ENCODE peak calls at places on chromosomes 3 and 15, in four cellular contexts. One of them, this sample, is unnamed.
A peak's percentile ranks its signal among the peaks of the same experiment; 100 is the strongest.

GRCh38 chr3:5441401-5441800 is 253.9 kb downstream of the EDEM1 start:
- DNase-seq in heart right ventricle: no peak
- DNase-seq in right cardiac atrium: no peak
- DNase-seq in AG04450: no peak
- DNase-seq in this sample: no peak

GRCh38 chr3:192514754-192515660 is 212.3 kb downstream of the FGF12 start:
- DNase-seq in AG04450: no peak
- DNase-seq in heart right ventricle: peak; percentile 14
- DNase-seq in right cardiac atrium: peak; percentile 52
- DNase-seq in this sample: no peak

GRCh38 chr3:116446037-116446436 is 750 bp upstream of the LSAMP start:
- DNase-seq in right cardiac atrium: no peak
- DNase-seq in AG04450: no peak
- DNase-seq in heart right ventricle: no peak
- DNase-seq in this sample: no peak

GRCh38 chr15:59699810-59700431 is 10.8 kb upstream of the BNIP2 start:
- DNase-seq in heart right ventricle: no peak
- DNase-seq in AG04450: no peak
- DNase-seq in right cardiac atrium: no peak
- DNase-seq in this sample: no peak

GRCh38 chr3:157438371-157438735 is 1.7 kb downstream of the PTX3 start:
- DNase-seq in heart right ventricle: no peak
- DNase-seq in AG04450: no peak
- DNase-seq in right cardiac atrium: no peak
- DNase-seq in this sample: no peak

GRCh38 chr3:21484323-21485154 is 266.5 kb downstream of the ZNF385D start:
- DNase-seq in right cardiac atrium: peak; percentile 45
- DNase-seq in AG04450: peak; percentile 34
- DNase-seq in heart right ventricle: peak; percentile 64
- DNase-seq in this sample: no peak

GRCh38 chr3:153245661-153246060 is 83.6 kb downstream of the RAP2B start:
- DNase-seq in heart right ventricle: no peak
- DNase-seq in AG04450: no peak
- DNase-seq in right cardiac atrium: no peak
- DNase-seq in this sample: no peak

GRCh38 chr3:170414202-170414663 is 4.4 kb upstream of the CLDN11 start:
- DNase-seq in heart right ventricle: peak; percentile 25
- DNase-seq in right cardiac atrium: no peak
- DNase-seq in AG04450: peak; percentile 82
- DNase-seq in this sample: no peak

GRCh38 chr3:128447561-128448013 is 19.1 kb downstream of the DNAJB8 start:
- DNase-seq in heart right ventricle: no peak
- DNase-seq in right cardiac atrium: no peak
- DNase-seq in AG04450: no peak
- DNase-seq in this sample: no peak

GRCh38 chr3:58063424-58063823 is 55.2 kb downstream of the FLNB start:
- DNase-seq in heart right ventricle: no peak
- DNase-seq in right cardiac atrium: peak; percentile 58
- DNase-seq in AG04450: no peak
- DNase-seq in this sample: no peak

GRCh38 chr15:70156781-70157261 is 59.1 kb upstream of the TLE3 start:
- DNase-seq in right cardiac atrium: peak; percentile 87
- DNase-seq in heart right ventricle: peak; percentile 43
- DNase-seq in AG04450: no peak
- DNase-seq in this sample: no peak

GRCh38 chr15:25385986-25386385 is 52.8 kb downstream of the UBE3A start:
- DNase-seq in heart right ventricle: no peak
- DNase-seq in AG04450: no peak
- DNase-seq in right cardiac atrium: no peak
- DNase-seq in this sample: no peak

GRCh38 chr3:43286886-43287301 is 554 bp downstream of the SNRK start:
- DNase-seq in right cardiac atrium: no peak
- DNase-seq in heart right ventricle: no peak
- DNase-seq in AG04450: no peak
- DNase-seq in this sample: peak; percentile 38

GRCh38 chr3:64216706-64217105 is 8.6 kb downstream of the PRICKLE2 start:
- DNase-seq in right cardiac atrium: peak; percentile 49
- DNase-seq in AG04450: no peak
- DNase-seq in heart right ventricle: no peak
- DNase-seq in this sample: no peak

GRCh38 chr15:100842756-100843730 is 36.6 kb upstream of the ALDH1A3 start:
- DNase-seq in right cardiac atrium: no peak
- DNase-seq in AG04450: peak; percentile 80
- DNase-seq in heart right ventricle: no peak
- DNase-seq in this sample: no peak

GRCh38 chr15:85104584-85104983 is 122.9 kb downstream of the PDE8A start:
- DNase-seq in AG04450: no peak
- DNase-seq in right cardiac atrium: no peak
- DNase-seq in heart right ventricle: no peak
- DNase-seq in this sample: no peak

GRCh38 chr15:39056357-39056756 is 491.7 kb upstream of the RASGRP1 start:
- DNase-seq in heart right ventricle: no peak
- DNase-seq in right cardiac atrium: no peak
- DNase-seq in AG04450: no peak
- DNase-seq in this sample: no peak

GRCh38 chr15:70741107-70741511 is 22.2 kb downstream of the UACA start:
- DNase-seq in AG04450: peak; percentile 58
- DNase-seq in right cardiac atrium: peak; percentile 79
- DNase-seq in heart right ventricle: peak; percentile 71
- DNase-seq in this sample: no peak

GRCh38 chr3:147941984-147942383 is 532.8 kb downstream of the ZIC1 start:
- DNase-seq in heart right ventricle: no peak
- DNase-seq in right cardiac atrium: no peak
- DNase-seq in AG04450: no peak
- DNase-seq in this sample: no peak

DNA sequence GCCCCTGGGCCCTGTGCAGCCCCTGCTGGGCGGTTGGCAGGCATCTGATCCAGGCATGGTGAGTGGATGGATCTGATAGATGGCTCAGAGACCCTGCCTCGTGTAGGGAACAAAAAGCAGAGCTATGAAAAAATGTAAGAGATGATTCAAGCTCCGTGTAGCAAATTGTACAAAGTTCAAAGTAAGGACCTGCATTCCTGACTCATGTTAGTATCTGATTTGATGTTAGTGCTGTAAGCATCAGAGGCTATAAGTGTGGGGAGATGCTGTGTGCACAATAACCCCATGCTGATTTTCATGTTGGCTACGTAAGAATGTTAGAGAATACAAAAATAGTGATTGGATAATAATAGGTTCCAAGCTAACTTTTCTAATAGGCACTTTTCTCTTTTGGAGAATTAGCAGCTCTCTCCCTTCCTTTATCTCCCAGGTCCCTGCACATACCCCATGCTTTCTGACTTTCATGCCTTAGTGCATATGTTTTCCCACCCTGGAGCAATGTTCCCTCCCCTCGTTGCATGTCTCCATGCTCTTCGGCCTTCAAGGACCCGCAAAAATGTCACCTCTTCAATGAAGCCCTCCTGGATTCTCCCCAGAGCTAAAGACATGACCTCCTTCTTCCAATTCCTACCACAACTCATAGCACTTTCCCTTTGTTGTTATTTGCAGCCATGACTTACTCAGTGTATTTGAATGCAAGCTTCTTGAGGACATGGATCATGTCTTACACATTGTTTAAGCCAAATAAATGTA is 1.6 kb downstream of the CCR9 start:
- DNase-seq in right cardiac atrium: no peak
- DNase-seq in AG04450: no peak
- DNase-seq in heart right ventricle: no peak
- DNase-seq in this sample: no peak
- H3K9me3 ChIP-seq in right cardiac atrium: no peaks in the 10 kb centered on the region
- H3K9me3 ChIP-seq in AG04450: no peaks in the 10 kb centered on the region
- H3K9me3 ChIP-seq in heart right ventricle: no peaks in the 10 kb centered on the region
- H3K9me3 ChIP-seq in this sample: no peaks in the 10 kb centered on the region

GRCh38 chr15:45027220-45027619 is 4.2 kb downstream of the SORD start:
- DNase-seq in heart right ventricle: no peak
- DNase-seq in AG04450: no peak
- DNase-seq in right cardiac atrium: no peak
- DNase-seq in this sample: no peak
- H3K9me3 ChIP-seq in heart right ventricle: no peaks in the 10 kb centered on the region
- H3K9me3 ChIP-seq in AG04450: peaks cover 3% of the 10 kb centered on the region
- H3K9me3 ChIP-seq in right cardiac atrium: no peaks in the 10 kb centered on the region
- H3K9me3 ChIP-seq in this sample: no peaks in the 10 kb centered on the region

GRCh38 chr15:46416544-46416943 is 781.7 kb downstream of the SQOR start:
- DNase-seq in heart right ventricle: peak; percentile 49
- DNase-seq in right cardiac atrium: peak; percentile 59
- DNase-seq in AG04450: no peak
- DNase-seq in this sample: no peak
- H3K9me3 ChIP-seq in heart right ventricle: no peaks in the 10 kb centered on the region
- H3K9me3 ChIP-seq in right cardiac atrium: no peaks in the 10 kb centered on the region
- H3K9me3 ChIP-seq in AG04450: no peaks in the 10 kb centered on the region
- H3K9me3 ChIP-seq in this sample: peaks cover 3% of the 10 kb centered on the region

GRCh38 chr15:52786436-52787122 is 3.6 kb downstream of the ONECUT1 start:
- DNase-seq in right cardiac atrium: no peak
- DNase-seq in heart right ventricle: no peak
- DNase-seq in AG04450: no peak
- DNase-seq in this sample: no peak
- H3K9me3 ChIP-seq in right cardiac atrium: no peaks in the 10 kb centered on the region
- H3K9me3 ChIP-seq in heart right ventricle: no peaks in the 10 kb centered on the region
- H3K9me3 ChIP-seq in AG04450: peaks cover 18% of the 10 kb centered on the region
- H3K9me3 ChIP-seq in this sample: peaks cover 5% of the 10 kb centered on the region

GRCh38 chr15:20644896-20645295 is 103.3 kb upstream of the GOLGA6L6 start:
- DNase-seq in right cardiac atrium: peak; percentile 13
- DNase-seq in AG04450: no peak
- DNase-seq in heart right ventricle: no peak
- DNase-seq in this sample: no peak
- H3K9me3 ChIP-seq in right cardiac atrium: no peaks in the 10 kb centered on the region
- H3K9me3 ChIP-seq in AG04450: peaks cover 23% of the 10 kb centered on the region
- H3K9me3 ChIP-seq in heart right ventricle: no peaks in the 10 kb centered on the region
- H3K9me3 ChIP-seq in this sample: no peaks in the 10 kb centered on the region

GRCh38 chr15:19973718-19974117 is 567.9 kb downstream of the GOLGA6L6 start:
- DNase-seq in AG04450: no peak
- DNase-seq in right cardiac atrium: no peak
- DNase-seq in heart right ventricle: no peak
- DNase-seq in this sample: no peak
- H3K9me3 ChIP-seq in AG04450: peaks cover 16% of the 10 kb centered on the region
- H3K9me3 ChIP-seq in right cardiac atrium: no peaks in the 10 kb centered on the region
- H3K9me3 ChIP-seq in heart right ventricle: no peaks in the 10 kb centered on the region
- H3K9me3 ChIP-seq in this sample: no peaks in the 10 kb centered on the region